ENCODE peak calls at places on chromosome 22, in four cellular contexts. One of them, this sample, is unnamed.
A peak's percentile ranks its signal among the peaks of the same experiment; 100 is the strongest.

GRCh38 chr22:35400335-35400680 is 368 bp downstream of the MCM5 start:
- DNase-seq in right atrium auricular region: no peak
- DNase-seq in left cardiac atrium: no peak
- DNase-seq in neural progenitor cell: peak; percentile 64
- DNase-seq in this sample: no peak

GRCh38 chr22:34045311-34045710 is 125.0 kb upstream of the LARGE1 start:
- DNase-seq in right atrium auricular region: no peak
- DNase-seq in left cardiac atrium: no peak
- DNase-seq in neural progenitor cell: no peak
- DNase-seq in this sample: no peak

GRCh38 chr22:42056757-42057511 is 13.7 kb downstream of the NAGA start:
- DNase-seq in right atrium auricular region: no peak
- DNase-seq in left cardiac atrium: no peak
- DNase-seq in neural progenitor cell: no peak
- DNase-seq in this sample: no peak

GRCh38 chr22:34414467-34415440 is 494.5 kb upstream of the LARGE1 start:
- DNase-seq in right atrium auricular region: no peak
- DNase-seq in left cardiac atrium: no peak
- DNase-seq in neural progenitor cell: peak; percentile 95
- DNase-seq in this sample: no peak

GRCh38 chr22:24289781-24290181 is 19.1 kb downstream of the SPECC1L start:
- DNase-seq in right atrium auricular region: no peak
- DNase-seq in left cardiac atrium: no peak
- DNase-seq in neural progenitor cell: peak; percentile 54
- DNase-seq in this sample: no peak

GRCh38 chr22:45908961-45909360 is 68.0 kb downstream of the WNT7B start:
- DNase-seq in right atrium auricular region: no peak
- DNase-seq in left cardiac atrium: no peak
- DNase-seq in neural progenitor cell: peak; percentile 33
- DNase-seq in this sample: no peak

GRCh38 chr22:43289976-43290663 is 53.1 kb downstream of the SCUBE1 start:
- DNase-seq in right atrium auricular region: no peak
- DNase-seq in left cardiac atrium: peak; percentile 44
- DNase-seq in neural progenitor cell: no peak
- DNase-seq in this sample: no peak

GRCh38 chr22:24964441-24964840 is 11.9 kb downstream of the KIAA1671 start:
- DNase-seq in right atrium auricular region: no peak
- DNase-seq in left cardiac atrium: no peak
- DNase-seq in neural progenitor cell: no peak
- DNase-seq in this sample: no peak

GRCh38 chr22:39234867-39235687 is 9.7 kb downstream of the PDGFB start:
- DNase-seq in right atrium auricular region: peak; percentile 79
- DNase-seq in left cardiac atrium: peak; percentile 76
- DNase-seq in neural progenitor cell: peak; percentile 54
- DNase-seq in this sample: no peak

GRCh38 chr22:26669060-26669481 is 11.7 kb downstream of the MIAT start:
- DNase-seq in right atrium auricular region: no peak
- DNase-seq in left cardiac atrium: no peak
- DNase-seq in neural progenitor cell: peak; percentile 47
- DNase-seq in this sample: no peak

GRCh38 chr22:49347376-49347775 is 480.3 kb downstream of the BRD1 start:
- DNase-seq in right atrium auricular region: no peak
- DNase-seq in left cardiac atrium: no peak
- DNase-seq in neural progenitor cell: no peak
- DNase-seq in this sample: no peak

GRCh38 chr22:25216230-25216629 is 3.2 kb upstream of the CRYBB2 start:
- DNase-seq in right atrium auricular region: no peak
- DNase-seq in left cardiac atrium: no peak
- DNase-seq in neural progenitor cell: no peak
- DNase-seq in this sample: no peak

GRCh38 chr22:39469681-39470461 is 13.1 kb downstream of the MGAT3 start:
- DNase-seq in right atrium auricular region: no peak
- DNase-seq in left cardiac atrium: no peak
- DNase-seq in neural progenitor cell: peak; percentile 46
- DNase-seq in this sample: no peak

This sample was measured in natural killer cell treated with Interleukin-12 subunit alpha and Interleukin-12 subunit beta and Interleukin-15 and Interleukin-18, amount 100 ng/mL, for 72 hours.